ENCODE peak calls at places on chromosomes 1 and 21, in eight cellular contexts. A is transverse colon, G is GM23338, S is sigmoid colon, R is HCT116, I is endothelial cell of umbilical vein, V is K562, Q is spleen. B is an unnamed sample. For H3K4me1, the result is how much of the 10 kb centered on the place peaks cover.

GRCh38 chr1:223135176-223135575 is 7.9 kb downstream of the TLR5 start:
- DNase-seq in G (no peak), Q (no peak), A (peak), S (peak), V (no peak), I (no peak), R (no peak), B (no peak)

GRCh38 chr1:218164930-218165686 is 120.0 kb upstream of the RRP15 start:
- DNase-seq in Q (peak), I (peak), G (peak), R (no peak), S (no peak), A (peak), V (no peak), B (no peak)

GRCh38 chr1:44524655-44525530 is 119.8 kb downstream of the RNF220 start:
- DNase-seq in G (peak), Q (no peak), A (no peak), V (no peak), R (no peak), I (no peak), S (no peak), B (no peak)

GRCh38 chr21:32334980-32335471 is 36.4 kb downstream of the MRAP start:
- DNase-seq in Q (no peak), V (no peak), I (no peak), A (no peak), R (no peak), S (no peak), G (no peak), B (no peak)

GRCh38 chr1:53291574-53291973 is 36.3 kb downstream of the LRP8 start:
- DNase-seq in A (no peak), I (no peak), G (no peak), S (no peak), R (no peak), V (no peak), Q (no peak), B (no peak)

GRCh38 chr1:147514233-147514632 is 27.1 kb upstream of the BCL9 start:
- DNase-seq in R (no peak), G (no peak), V (no peak), Q (no peak), I (no peak), A (no peak), S (no peak), B (no peak)

GRCh38 chr1:155117610-155118009 is 10.1 kb upstream of the EFNA1 start:
- DNase-seq in S (no peak), A (no peak), R (no peak), V (no peak), Q (no peak), G (no peak), I (no peak), B (no peak)

GRCh38 chr1:93878501-93878888 is 511 bp downstream of the DNTTIP2 start:
- DNase-seq in G (peak), V (peak), I (peak), S (peak), A (peak), R (peak), Q (peak), B (peak)

GRCh38 chr1:64956733-64957441 is 9.5 kb downstream of the JAK1 start:
- DNase-seq in I (no peak), V (peak), G (no peak), R (no peak), Q (peak), A (no peak), S (no peak), B (no peak)

GRCh38 chr1:174982971-174983689 is 16.6 kb upstream of the CACYBP start:
- DNase-seq in V (peak), S (no peak), I (peak), G (peak), A (no peak), Q (no peak), R (peak), B (no peak)

GRCh38 chr1:20792177-20792576 is 5.1 kb upstream of the HP1BP3 start:
- DNase-seq in I (no peak), R (no peak), G (no peak), V (no peak), S (no peak), Q (no peak), A (no peak), B (no peak)

GRCh38 chr1:194568610-194569009 is 1382.2 kb upstream of the B3GALT2 start:
- DNase-seq in R (no peak), G (peak), V (no peak), A (no peak), Q (no peak), I (no peak), S (no peak), B (no peak)

GRCh38 chr1:69671363-69672010 is 103.8 kb downstream of the LRRC7 start:
- DNase-seq in Q (peak), I (no peak), A (no peak), R (no peak), S (no peak), V (no peak), G (no peak), B (peak)

GRCh38 chr1:3245768-3246167 is 176.8 kb downstream of the PRDM16 start:
- DNase-seq in S (no peak), V (no peak), Q (no peak), G (no peak), R (no peak), A (no peak), I (no peak), B (no peak)

GRCh38 chr1:4061521-4062031 is 161.5 kb upstream of the C1orf174 start:
- DNase-seq in G (no peak), R (no peak), A (no peak), V (no peak), I (no peak), S (no peak), Q (no peak), B (peak)

GRCh38 chr1:9960705-9961562 is 17.7 kb downstream of the NMNAT1 start:
- DNase-seq in V (no peak), R (no peak), S (no peak), G (peak), I (no peak), Q (no peak), A (no peak), B (no peak)

GRCh38 chr21:26962516-26963305 is 4.2 kb downstream of the ADAMTS5 start:
- DNase-seq in R (no peak), V (no peak), S (no peak), I (no peak), A (no peak), Q (no peak), G (no peak), B (no peak)

GRCh38 chr1:107405241-107405640 is 264.4 kb downstream of the NTNG1 start:
- DNase-seq in A (no peak), V (no peak), R (no peak), Q (no peak), S (no peak), I (no peak), G (no peak), B (no peak)

GRCh38 chr1:19411612-19412011 is 73.7 kb downstream of the CAPZB start:
- DNase-seq in S (no peak), I (no peak), G (no peak), Q (no peak), A (no peak), R (no peak), V (no peak), B (no peak)

GRCh38 chr1:165187020-165187628 is 169.4 kb downstream of the LMX1A start:
- DNase-seq in V (no peak), G (no peak), S (no peak), A (no peak), I (no peak), R (no peak), Q (no peak), B (no peak)

GRCh38 chr1:25991937-25992688 is 5.8 kb downstream of the PAFAH2 start:
- DNase-seq in Q (no peak), I (no peak), A (no peak), R (no peak), V (no peak), S (no peak), G (no peak), B (no peak)

GRCh38 chr1:179781962-179782361 is 38.9 kb downstream of the FAM163A start:
- DNase-seq in G (no peak), Q (no peak), V (no peak), A (peak), S (peak), R (no peak), I (no peak), B (peak)

GRCh38 chr1:7153464-7153863 is 368.2 kb downstream of the CAMTA1 start:
- DNase-seq in Q (no peak), S (no peak), V (no peak), R (no peak), G (no peak), A (no peak), I (no peak), B (no peak)

GRCh38 chr1:156445789-156446263 is 54.7 kb downstream of the MEF2D start:
- DNase-seq in V (peak), I (peak), Q (peak), R (peak), G (peak), A (peak), S (peak), B (peak)

GRCh38 chr21:26572668-26573381 is at the start of gene CYYR1:
- DNase-seq in Q (peak), A (no peak), V (no peak), S (no peak), I (peak), G (peak), R (no peak), B (no peak)

GRCh38 chr1:115665319-115665718 is 23.5 kb downstream of the VANGL1 start:
- DNase-seq in G (no peak), I (no peak), S (no peak), V (no peak), Q (no peak), A (peak), R (no peak), B (peak)

GRCh38 chr21:34004013-34004938 is 69.1 kb upstream of the MRPS6 start:
- DNase-seq in G (no peak), Q (no peak), I (no peak), V (no peak), R (no peak), A (no peak), S (peak), B (no peak)

GRCh38 chr1:116902718-116903390 is 6.9 kb upstream of the PTGFRN start:
- DNase-seq in R (no peak), I (no peak), V (no peak), Q (no peak), A (no peak), G (no peak), S (peak), B (no peak)

GRCh38 chr1:7136166-7136953 is 351.1 kb downstream of the CAMTA1 start:
- DNase-seq in A (no peak), S (no peak), I (no peak), V (no peak), G (no peak), R (no peak), Q (peak), B (no peak)

GRCh38 chr1:14570514-14570913 is 28.0 kb upstream of the KAZN start:
- DNase-seq in R (no peak), G (no peak), Q (no peak), A (no peak), S (no peak), V (no peak), I (no peak), B (no peak)

GRCh38 chr1:116934586-116935207 is 25.0 kb downstream of the PTGFRN start:
- DNase-seq in S (no peak), R (no peak), I (no peak), A (no peak), G (peak), Q (no peak), V (peak), B (no peak)

GRCh38 chr1:224489585-224490365 is 55.2 kb upstream of the WDR26 start:
- DNase-seq in I (no peak), A (no peak), S (no peak), Q (no peak), V (no peak), G (no peak), R (no peak), B (no peak)

GRCh38 chr1:229884765-229885164 is 182.3 kb upstream of the GALNT2 start:
- DNase-seq in I (no peak), V (no peak), S (no peak), G (no peak), R (no peak), A (no peak), Q (no peak), B (peak)

GRCh38 chr21:45598109-45598508 is 45.4 kb upstream of the PCBP3 start:
- DNase-seq in G (no peak), A (no peak), R (no peak), Q (peak), I (no peak), V (no peak), S (peak), B (no peak)

GRCh38 chr1:228277491-228278431 is 69.9 kb downstream of the OBSCN start:
- DNase-seq in Q (peak), V (no peak), S (peak), G (no peak), I (no peak), A (no peak), R (no peak), B (no peak)

GRCh38 chr21:45098867-45099266 is 24.5 kb downstream of the ADARB1 start:
- DNase-seq in R (no peak), S (no peak), I (peak), V (peak), A (no peak), G (peak), Q (no peak), B (no peak)

GRCh38 chr1:6183520-6183989 is 3.4 kb upstream of the CHD5 start:
- DNase-seq in Q (no peak), S (no peak), I (no peak), R (no peak), G (peak), A (no peak), V (no peak), B (no peak)

DNA sequence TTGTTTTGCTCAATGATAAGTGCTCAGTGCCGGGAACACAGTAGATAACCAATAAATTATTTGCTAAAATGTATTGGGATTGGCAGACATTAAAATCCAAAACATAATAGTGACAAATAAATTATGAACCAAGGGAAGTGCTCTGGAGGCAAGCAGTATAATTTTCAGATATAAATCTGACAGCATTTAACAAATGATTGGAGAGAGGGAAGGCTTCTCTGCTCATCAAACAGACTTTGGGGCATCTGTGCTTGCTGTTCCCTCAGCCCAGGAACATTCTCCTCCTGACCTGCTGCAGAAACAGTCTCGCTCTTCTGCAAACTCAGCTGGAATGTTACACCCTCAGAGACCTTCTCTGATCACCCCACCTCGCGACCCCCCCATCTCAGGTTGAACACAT is 2.2 kb downstream of the CD46 start:
- DNase-seq in G (no peak), Q (no peak), R (no peak), V (no peak), S (no peak), A (no peak), I (no peak), B (no peak)
- H3K4me1 ChIP-seq in G (under half), Q (under half), R (under half), V (under half), S (under half), A (half or more), I (under half), B (half or more)

GRCh38 chr1:153649137-153649866 is 9.2 kb upstream of the SNAPIN start:
- DNase-seq in S (no peak), I (no peak), Q (no peak), V (peak), G (no peak), A (no peak), R (no peak), B (peak)
- TF ChIP-seq POLR2AphosphoS5 in S (no peak), I (no peak), Q (no peak), V (peak), G (no peak), A (no peak), R (no peak), B (no peak)

GRCh38 chr1:162661336-162661735 is 29.1 kb downstream of the DDR2 start:
- DNase-seq in A (no peak), I (no peak), Q (no peak), G (no peak), V (no peak), R (no peak), S (no peak), B (no peak)
- H3K4me1 ChIP-seq in A (under half), I (under half), Q (under half), G (under half), V (under half), R (under half), S (under half), B (under half)

GRCh38 chr1:109478806-109479205 is 4.9 kb upstream of the ATXN7L2 start:
- DNase-seq in Q (no peak), R (no peak), G (peak), S (no peak), A (peak), V (peak), I (no peak), B (peak)
- TF ChIP-seq POLR2AphosphoS5 in Q (no peak), R (no peak), G (no peak), S (no peak), A (no peak), V (no peak), I (no peak), B (no peak)

GRCh38 chr1:234540404-234540762 is 61.4 kb upstream of the TARBP1 start:
- DNase-seq in S (peak), Q (no peak), V (no peak), I (no peak), A (no peak), G (no peak), R (no peak), B (no peak)
- H3K4me1 ChIP-seq in S (under half), Q (under half), V (under half), I (under half), A (half or more), G (under half), R (under half), B (half or more)

GRCh38 chr1:11845641-11846335 is 1.8 kb downstream of the NPPA start:
- DNase-seq in G (peak), S (no peak), V (peak), Q (no peak), A (no peak), R (no peak), I (peak), B (no peak)
- TF ChIP-seq POLR2AphosphoS5 in G (no peak), S (no peak), V (no peak), Q (no peak), A (no peak), R (no peak), I (no peak), B (no peak)